ENCODE peak calls at places on chromosomes 5 and 9, in ten cellular contexts. D, L, E, M, Q, S, V, R, I and U are unnamed samples.

GRCh38 chr5:126780165-126780827 is 3.4 kb downstream of the LMNB1 start:
- DNase-seq in D (peak), L (no peak), E (no peak), M (peak), Q (no peak), S (no peak), V (peak), R (peak), I (peak), U (peak)

GRCh38 chr5:80275347-80275746 is 19.5 kb upstream of the SERINC5 start:
- DNase-seq in D (no peak), L (no peak), E (no peak), M (peak), Q (no peak), S (no peak), V (no peak), R (peak), I (peak), U (no peak)

GRCh38 chr5:174532453-174533126 is 191.8 kb upstream of the MSX2 start:
- DNase-seq in D (peak), L (no peak), E (no peak), M (peak), Q (peak), S (peak), V (peak), R (no peak), I (peak), U (no peak)

GRCh38 chr5:41636605-41637004 is 126.2 kb upstream of the PLCXD3 start:
- DNase-seq in D (no peak), L (peak), E (no peak), M (no peak), Q (no peak), S (no peak), V (no peak), R (no peak), I (peak), U (no peak)

GRCh38 chr9:84691634-84692033 is 22.1 kb downstream of the NTRK2 start:
- DNase-seq in D (no peak), L (no peak), E (no peak), M (no peak), Q (no peak), S (no peak), V (no peak), R (no peak), I (no peak), U (no peak)

GRCh38 chr5:9361835-9362234 is 184.0 kb downstream of the SEMA5A start:
- DNase-seq in D (no peak), L (no peak), E (peak), M (peak), Q (peak), S (no peak), V (no peak), R (peak), I (peak), U (no peak)

GRCh38 chr9:357560-357959 is 142.9 kb downstream of the DOCK8 start:
- DNase-seq in D (no peak), L (no peak), E (no peak), M (no peak), Q (no peak), S (no peak), V (no peak), R (no peak), I (no peak), U (no peak)

GRCh38 chr5:139383275-139383992 is at the start of gene SLC23A1:
- DNase-seq in D (no peak), L (no peak), E (no peak), M (no peak), Q (no peak), S (no peak), V (no peak), R (no peak), I (no peak), U (no peak)

GRCh38 chr5:117455236-117456233 is 880.9 kb upstream of the SEMA6A start:
- DNase-seq in D (no peak), L (no peak), E (peak), M (no peak), Q (peak), S (no peak), V (no peak), R (peak), I (no peak), U (peak)

GRCh38 chr5:92838253-92838652 is 742.8 kb downstream of the NR2F1-AS1 start:
- DNase-seq in D (no peak), L (no peak), E (no peak), M (no peak), Q (no peak), S (no peak), V (no peak), R (peak), I (no peak), U (peak)

GRCh38 chr5:44828719-44829118 is 20.0 kb downstream of the MRPS30 start:
- DNase-seq in D (no peak), L (no peak), E (no peak), M (peak), Q (no peak), S (no peak), V (no peak), R (no peak), I (no peak), U (no peak)

GRCh38 chr5:41279040-41279439 is 65.7 kb upstream of the C6 start:
- DNase-seq in D (no peak), L (no peak), E (no peak), M (no peak), Q (no peak), S (no peak), V (no peak), R (no peak), I (peak), U (no peak)

GRCh38 chr9:133368249-133368881 is 7.5 kb downstream of the SURF4 start:
- DNase-seq in D (no peak), L (no peak), E (peak), M (no peak), Q (no peak), S (no peak), V (no peak), R (peak), I (no peak), U (peak)

GRCh38 chr5:106368021-106368420 is 1302.7 kb downstream of the EFNA5 start:
- DNase-seq in D (no peak), L (no peak), E (no peak), M (no peak), Q (no peak), S (no peak), V (no peak), R (no peak), I (no peak), U (no peak)

GRCh38 chr5:134224905-134225779 is 731 bp downstream of the PPP2CA start:
- DNase-seq in D (peak), L (no peak), E (peak), M (peak), Q (peak), S (peak), V (peak), R (peak), I (peak), U (peak)

GRCh38 chr9:101028346-101029299 is at the start of gene PLPPR1:
- DNase-seq in D (no peak), L (peak), E (peak), M (peak), Q (peak), S (peak), V (no peak), R (peak), I (peak), U (peak)